ENCODE peak calls at places on chromosomes 7 and 10, in eight cellular contexts. Z is lower leg skin; E is pons; O is neural progenitor cell; L is activated CD8-positive, alpha-beta memory T cell treated with anti-CD3 and anti-CD28 coated beads for 48 hours; R is HuH-7.5; S is H54; D is Kasumi-1. C is an unnamed sample.

GRCh38 chr7:67346126-67346525 is 349.5 kb downstream of the TYW1 start:
- DNase-seq in S (no peak), L (no peak), D (no peak), E (no peak), Z (no peak), R (no peak), O (no peak), C (no peak)

GRCh38 chr7:138924551-138925225 is 56.5 kb downstream of the KIAA1549 start:
- DNase-seq in R (no peak), S (no peak), E (peak; percentile 50), L (no peak), O (peak; percentile 61), D (no peak), Z (no peak), C (no peak)

GRCh38 chr7:92988051-92988450 is 129.7 kb downstream of the SAMD9 start:
- DNase-seq in S (no peak), O (peak; percentile 23), D (peak; percentile 10), R (peak; percentile 8), E (peak; percentile 69), L (no peak), Z (peak; percentile 30), C (peak; percentile 54)

GRCh38 chr7:134427896-134428295 is 31.0 kb downstream of the AKR1B1 start:
- DNase-seq in D (no peak), O (no peak), S (no peak), Z (no peak), L (no peak), E (no peak), R (no peak), C (no peak)

GRCh38 chr7:46969303-46970130 is 612.4 kb downstream of the TNS3 start:
- DNase-seq in O (no peak), Z (no peak), E (no peak), D (no peak), L (no peak), R (no peak), S (no peak), C (no peak)

GRCh38 chr10:58307676-58308075 is 27.1 kb upstream of the UBE2D1 start:
- DNase-seq in O (no peak), R (no peak), Z (no peak), E (no peak), S (no peak), D (no peak), L (no peak), C (no peak)

GRCh38 chr7:33711231-33712019 is 193.9 kb upstream of the BMPER start:
- DNase-seq in Z (no peak), E (no peak), O (no peak), L (no peak), R (no peak), D (no peak), S (no peak), C (peak; percentile 5)

GRCh38 chr7:48035967-48036478 is 680 bp downstream of the C7orf57 start:
- DNase-seq in O (peak; percentile 65), L (no peak), S (no peak), Z (no peak), E (no peak), R (no peak), D (no peak), C (peak; percentile 50)

GRCh38 chr7:32879460-32879859 is 12.1 kb downstream of the KBTBD2 start:
- DNase-seq in Z (no peak), E (peak; percentile 47), L (no peak), R (no peak), S (no peak), D (no peak), O (no peak), C (no peak)

GRCh38 chr7:136134503-136134902 is 157.3 kb upstream of the MTPN start:
- DNase-seq in S (no peak), R (no peak), O (peak; percentile 7), E (no peak), L (no peak), D (no peak), Z (no peak), C (peak; percentile 31)

GRCh38 chr10:116690356-116691078 is 51.8 kb downstream of the HSPA12A start:
- DNase-seq in R (peak; percentile 29), O (peak; percentile 72), L (no peak), Z (no peak), S (no peak), E (peak; percentile 36), D (no peak), C (peak; percentile 69)

GRCh38 chr10:133458021-133458709 is 4.4 kb downstream of the SCART1 start:
- DNase-seq in E (no peak), O (no peak), D (no peak), Z (no peak), L (no peak), S (no peak), R (no peak), C (no peak)

GRCh38 chr7:147485660-147486210 is 1104.8 kb upstream of the C7orf33 start:
- DNase-seq in Z (no peak), L (no peak), R (no peak), O (no peak), S (no peak), D (no peak), E (no peak), C (no peak)

GRCh38 chr10:122267849-122268737 is 3.0 kb upstream of the BTBD16 start:
- DNase-seq in E (peak; percentile 18), R (peak; percentile 67), S (peak; percentile 49), O (peak; percentile 62), D (peak; percentile 16), Z (no peak), L (peak; percentile 37), C (peak; percentile 73)

GRCh38 chr10:72038458-72039001 is 49.8 kb downstream of the SPOCK2 start:
- DNase-seq in L (no peak), Z (no peak), E (no peak), O (peak; percentile 43), D (no peak), R (no peak), S (peak; percentile 64), C (no peak)

GRCh38 chr7:82109288-82109687 is 334.3 kb downstream of the CACNA2D1 start:
- DNase-seq in E (no peak), L (no peak), S (no peak), Z (no peak), D (no peak), R (no peak), O (no peak), C (no peak)

GRCh38 chr10:128070721-128071416 is 55.4 kb downstream of the MKI67 start:
- DNase-seq in D (no peak), S (no peak), L (no peak), O (no peak), Z (no peak), E (no peak), R (no peak), C (no peak)

GRCh38 chr10:30160431-30160982 is 101.1 kb upstream of the JCAD start:
- DNase-seq in D (no peak), O (no peak), R (peak; percentile 32), L (no peak), Z (no peak), S (no peak), E (no peak), C (no peak)

GRCh38 chr7:77674878-77675277 is 21.4 kb upstream of the RSBN1L start:
- DNase-seq in Z (no peak), S (no peak), O (no peak), L (no peak), E (no peak), R (no peak), D (no peak), C (no peak)

GRCh38 chr10:119305860-119306513 is 98.6 kb downstream of the GRK5 start:
- DNase-seq in S (peak; percentile 94), E (peak; percentile 17), Z (peak; percentile 75), R (no peak), D (peak; percentile 99), L (peak; percentile 71), O (no peak), C (no peak)

GRCh38 chr7:585229-585711 is 65.6 kb upstream of the PDGFA start:
- DNase-seq in L (no peak), D (no peak), Z (no peak), E (no peak), R (no peak), O (no peak), S (no peak), C (no peak)

GRCh38 chr10:94677691-94678090 is 5.8 kb upstream of the CYP2C18 start:
- DNase-seq in D (no peak), S (no peak), O (peak; percentile 25), R (peak; percentile 23), E (no peak), Z (no peak), L (no peak), C (peak; percentile 75)